ENCODE peak calls at places on chromosomes 16 and 17, in eight cellular contexts. P is sigmoid colon; H is EL; E is activated naive CD4-positive, alpha-beta T cell; X is activated CD4-positive, alpha-beta T cell treated with anti-CD3 and anti-CD28 coated beads for 48 hours; F is left colon; O is NCI-H2029 treated with DMSO at 0.1 percent for 48 hours; L is mesendoderm. V is an unnamed sample.

GRCh38 chr16:81715358-81716196 is 63.5 kb upstream of the PLCG2 start:
- DNase-seq in F (no peak), E (no peak), O (no peak), P (no peak), X (no peak), L (no peak), H (no peak), V (no peak)

GRCh38 chr16:66515543-66516171 is 34.3 kb downstream of the TK2 start:
- DNase-seq in X (peak; percentile 53), F (no peak), E (no peak), L (peak; percentile 55), P (peak; percentile 67), H (peak; percentile 83), O (no peak), V (no peak)

GRCh38 chr16:66588981-66589713 is 9.9 kb downstream of the CMTM2 start:
- DNase-seq in F (peak; percentile 48), H (peak; percentile 32), E (peak; percentile 21), X (peak; percentile 77), L (peak; percentile 66), O (no peak), P (peak; percentile 71), V (no peak)

GRCh38 chr16:3008749-3009088 is 4.0 kb upstream of the CLDN9 start:
- DNase-seq in X (no peak), F (no peak), O (no peak), H (no peak), P (no peak), L (no peak), E (no peak), V (no peak)

GRCh38 chr16:23516366-23517137 is 6.3 kb upstream of the GGA2 start:
- DNase-seq in O (no peak), X (no peak), H (no peak), E (no peak), P (no peak), L (no peak), F (no peak), V (no peak)

GRCh38 chr16:86925067-86925791 is 346.9 kb downstream of the FOXL1 start:
- DNase-seq in O (no peak), L (no peak), P (no peak), X (no peak), F (peak; percentile 14), E (no peak), H (peak; percentile 32), V (no peak)

GRCh38 chr17:74960739-74961342 is 11.7 kb downstream of the HID1 start:
- DNase-seq in O (no peak), P (no peak), L (peak; percentile 90), F (peak; percentile 78), E (no peak), X (peak; percentile 80), H (no peak), V (no peak)

GRCh38 chr17:28268610-28269313 is 50.2 kb upstream of the TMEM97 start:
- DNase-seq in L (no peak), O (no peak), P (no peak), X (no peak), E (no peak), H (no peak), F (no peak), V (no peak)

GRCh38 chr17:82551779-82552457 is 32.4 kb downstream of the FOXK2 start:
- DNase-seq in P (peak; percentile 91), F (peak; percentile 82), E (peak; percentile 66), X (peak; percentile 86), O (no peak), H (peak; percentile 76), L (peak; percentile 35), V (peak; percentile 73)

GRCh38 chr16:11801481-11802021 is 4.5 kb upstream of the ZC3H7A start:
- DNase-seq in E (no peak), X (no peak), L (no peak), H (peak; percentile 68), O (no peak), P (no peak), F (no peak), V (no peak)

GRCh38 chr16:49601541-49601940 is 227.9 kb downstream of the C16orf78 start:
- DNase-seq in F (no peak), P (no peak), L (no peak), H (no peak), E (no peak), X (no peak), O (no peak), V (no peak)

GRCh38 chr17:80838381-80839345 is 153.0 kb upstream of the CHMP6 start:
- DNase-seq in E (no peak), X (no peak), L (no peak), P (no peak), H (no peak), F (no peak), O (no peak), V (no peak)

GRCh38 chr16:50254072-50254471 is 12.3 kb upstream of the ADCY7 start:
- DNase-seq in H (no peak), F (no peak), X (no peak), P (no peak), E (no peak), O (no peak), L (no peak), V (no peak)

GRCh38 chr17:73356561-73357170 is 44.9 kb upstream of the CDC42EP4 start:
- DNase-seq in X (no peak), F (no peak), O (no peak), H (no peak), L (no peak), E (no peak), P (no peak), V (no peak)

GRCh38 chr16:27106305-27106704 is 39.6 kb downstream of the C16orf82 start:
- DNase-seq in L (no peak), O (no peak), H (no peak), P (no peak), X (no peak), F (no peak), E (no peak), V (no peak)

GRCh38 chr17:65305778-65306177 is 168.6 kb downstream of the RGS9 start:
- DNase-seq in E (no peak), X (no peak), F (no peak), P (no peak), L (no peak), H (no peak), O (no peak), V (no peak)

GRCh38 chr16:85204242-85205010 is 92.2 kb upstream of the CIBAR2 start:
- DNase-seq in X (no peak), F (no peak), O (no peak), L (no peak), E (no peak), H (peak; percentile 73), P (no peak), V (no peak)

GRCh38 chr16:74742051-74742481 is 32.6 kb downstream of the FA2H start:
- DNase-seq in E (no peak), O (no peak), L (no peak), X (no peak), F (no peak), P (no peak), H (no peak), V (no peak)

GRCh38 chr17:74457146-74457819 is 9.2 kb upstream of the CD300A start:
- DNase-seq in H (peak; percentile 55), P (peak; percentile 88), F (peak; percentile 85), L (peak; percentile 62), E (peak; percentile 53), O (no peak), X (peak; percentile 81), V (peak; percentile 81)

GRCh38 chr17:74147966-74148365 is 55.5 kb upstream of the RPL38 start:
- DNase-seq in O (no peak), X (no peak), H (no peak), F (no peak), P (no peak), L (no peak), E (no peak), V (no peak)

GRCh38 chr16:82715160-82715559 is 88.4 kb downstream of the CDH13 start:
- DNase-seq in H (no peak), E (no peak), X (no peak), O (no peak), L (peak; percentile 25), P (no peak), F (no peak), V (no peak)

GRCh38 chr16:1540556-1540855 is 7.0 kb downstream of the TMEM204 start:
- DNase-seq in E (no peak), H (no peak), P (no peak), F (no peak), L (no peak), X (no peak), O (no peak), V (no peak)

GRCh38 chr17:7684856-7685532 is 2.3 kb downstream of the TP53 start:
- DNase-seq in L (no peak), F (no peak), X (no peak), E (no peak), H (no peak), O (no peak), P (no peak), V (no peak)

GRCh38 chr17:14866266-14866665 is 398.9 kb downstream of the PMP22 start:
- DNase-seq in P (no peak), O (no peak), F (no peak), L (no peak), X (no peak), E (no peak), H (no peak), V (no peak)

GRCh38 chr17:75725504-75725903 is 4.2 kb downstream of the ITGB4 start:
- DNase-seq in H (no peak), O (no peak), P (no peak), L (no peak), X (no peak), F (no peak), E (no peak), V (no peak)